ENCODE peak calls at places on chromosomes 2 and 18, in eight cellular contexts. E, X, R, O, B, P, S and U are unnamed samples.
A peak's percentile ranks its signal among the peaks of the same experiment; 100 is the strongest.

GRCh38 chr2:217417536-217417935 is 557.7 kb upstream of the TNP1 start:
- DNase-seq in O (no peak), S (no peak), R (no peak), B (no peak), X (no peak), E (no peak), P (no peak), U (no peak)

GRCh38 chr2:105822186-105822585 is 77.5 kb downstream of the NCK2 start:
- DNase-seq in R (no peak), P (no peak), O (no peak), E (no peak), B (no peak), X (no peak), S (no peak), U (no peak)

GRCh38 chr18:37662546-37663339 is 97.1 kb upstream of the CELF4 start:
- DNase-seq in E (no peak), R (no peak), X (no peak), S (no peak), O (no peak), P (no peak), B (no peak), U (no peak)

GRCh38 chr2:241368643-241369042 is 12.6 kb downstream of the FARP2 start:
- DNase-seq in S (no peak), E (no peak), P (no peak), R (no peak), B (no peak), X (no peak), O (no peak), U (no peak)

GRCh38 chr18:14285053-14285452 is 152.8 kb upstream of the ZNF519 start:
- DNase-seq in O (no peak), P (no peak), R (no peak), E (no peak), B (no peak), X (no peak), S (no peak), U (no peak)

GRCh38 chr2:232880764-232881351 is 10.8 kb downstream of the SNORC start:
- DNase-seq in P (no peak), X (no peak), B (no peak), E (no peak), O (no peak), S (no peak), R (no peak), U (no peak)

GRCh38 chr2:178498137-178498536 is 17.9 kb downstream of the PLEKHA3 start:
- DNase-seq in B (no peak), R (no peak), P (no peak), S (no peak), X (no peak), O (no peak), E (no peak), U (no peak)

GRCh38 chr2:10091182-10091932 is 11.1 kb upstream of the CYS1 start:
- DNase-seq in B (no peak), S (no peak), E (peak; percentile 39), X (no peak), O (no peak), R (no peak), P (no peak), U (no peak)

GRCh38 chr2:215811003-215811402 is 202.3 kb downstream of the MREG start:
- DNase-seq in S (no peak), R (no peak), P (no peak), O (no peak), B (no peak), E (no peak), X (no peak), U (no peak)

GRCh38 chr2:233373316-233373715 is 19.0 kb downstream of the DGKD start:
- DNase-seq in P (no peak), E (no peak), S (no peak), R (no peak), X (no peak), O (no peak), B (no peak), U (no peak)

GRCh38 chr18:3044931-3045698 is 32.2 kb upstream of the LPIN2 start:
- DNase-seq in S (no peak), X (no peak), B (no peak), P (no peak), O (no peak), R (no peak), E (no peak), U (no peak)

GRCh38 chr2:118577202-118577601 is 270.2 kb downstream of the EN1 start:
- DNase-seq in E (no peak), X (no peak), B (no peak), P (no peak), S (no peak), R (no peak), O (no peak), U (no peak)

GRCh38 chr2:96655491-96655973 is 13.0 kb downstream of the FER1L5 start:
- DNase-seq in O (no peak), R (no peak), S (no peak), P (no peak), X (no peak), B (no peak), E (no peak), U (no peak)

GRCh38 chr2:239751719-239752355 is 273.3 kb downstream of the NDUFA10 start:
- DNase-seq in E (no peak), R (peak; percentile 52), O (no peak), X (no peak), S (no peak), B (no peak), P (no peak), U (no peak)

GRCh38 chr2:99691931-99692330 is 202.1 kb upstream of the REV1 start:
- DNase-seq in O (no peak), S (no peak), X (no peak), B (no peak), P (no peak), E (no peak), R (no peak), U (no peak)